ENCODE peak calls at places on chromosomes 16 and 17, in four cellular contexts. A is AG09309, B is colonic mucosa, R is ovary. Y is an unnamed sample.
A peak's percentile ranks its signal among the peaks of the same experiment; 100 is the strongest.

GRCh38 chr16:1923299-1924034 is 5.3 kb upstream of the HS3ST6 start:
- DNase-seq in R (no peak), B (peak; percentile 74), A (no peak), Y (peak; percentile 76)

GRCh38 chr16:2820836-2821482 is 3.9 kb downstream of the PRSS21 start:
- DNase-seq in B (no peak), R (no peak), A (no peak), Y (no peak)

GRCh38 chr17:47310186-47310733 is 13.5 kb upstream of the EFCAB13 start:
- DNase-seq in B (no peak), A (no peak), R (no peak), Y (no peak)

GRCh38 chr16:6020162-6020980 is 922.8 kb upstream of the EEF2KMT start:
- DNase-seq in B (no peak), R (no peak), A (no peak), Y (peak; percentile 33)

GRCh38 chr16:58098207-58099096 is 30.7 kb downstream of the CFAP20 start:
- DNase-seq in B (no peak), A (no peak), R (no peak), Y (no peak)

GRCh38 chr16:84844049-84844350 is 24.2 kb downstream of the CRISPLD2 start:
- DNase-seq in B (no peak), A (no peak), R (no peak), Y (no peak)

GRCh38 chr16:81713796-81714195 is 65.3 kb upstream of the PLCG2 start:
- DNase-seq in R (no peak), B (no peak), A (no peak), Y (no peak)

GRCh38 chr16:85778873-85779272 is 20.5 kb downstream of the EMC8 start:
- DNase-seq in R (no peak), B (no peak), A (no peak), Y (no peak)

GRCh38 chr16:67546091-67546501 is 16.2 kb upstream of the CTCF start:
- DNase-seq in B (no peak), R (no peak), A (no peak), Y (no peak)

GRCh38 chr16:56828641-56829040 is 36.4 kb upstream of the SLC12A3 start:
- DNase-seq in A (no peak), R (no peak), B (no peak), Y (no peak)

GRCh38 chr16:75494696-75495601 is at the start of gene CHST6:
- DNase-seq in R (no peak), B (peak; percentile 43), A (no peak), Y (peak; percentile 70)

DNA sequence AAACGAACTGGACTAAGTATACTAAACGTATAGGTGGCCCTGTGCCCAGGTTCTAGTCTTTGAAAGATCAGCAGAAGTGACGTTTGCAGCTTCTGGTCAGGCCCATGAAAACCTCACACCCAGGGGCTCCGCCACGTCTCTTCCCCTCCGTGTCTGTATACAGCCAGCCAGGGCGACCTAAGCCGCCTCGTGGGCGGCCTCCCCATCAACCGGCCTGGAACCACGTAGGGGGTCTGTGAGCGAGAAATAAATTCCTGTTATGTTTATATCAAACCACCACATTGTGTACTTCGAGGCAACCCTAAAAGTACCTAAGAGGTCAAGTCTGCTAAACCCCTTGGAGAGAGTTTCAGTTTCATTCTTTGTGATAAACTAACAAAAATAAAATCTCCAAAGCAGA is 6.8 kb downstream of the TK1 start:
- DNase-seq in R (no peak), B (no peak), A (no peak), Y (no peak)
- TF ChIP-seq CTCF in R (no peak), B (no peak), A (no peak), Y (no peak)

GRCh38 chr17:50549969-50550368 is 3.0 kb downstream of the SPATA20 start:
- DNase-seq in R (no peak), B (no peak), A (no peak), Y (no peak)

GRCh38 chr17:50550661-50551432 is 3.9 kb downstream of the SPATA20 start:
- DNase-seq in R (peak; percentile 90), A (peak; percentile 56), B (peak; percentile 74), Y (peak; percentile 83)

GRCh38 chr17:50548831-50549230 is 1.9 kb downstream of the SPATA20 start:
- DNase-seq in A (no peak), R (no peak), B (no peak), Y (no peak)

GRCh38 chr17:50547736-50548083 is 736 bp downstream of the SPATA20 start:
- DNase-seq in A (no peak), R (no peak), B (peak; percentile 77), Y (no peak)

GRCh38 chr17:50549256-50549941 is 2.4 kb downstream of the SPATA20 start:
- DNase-seq in R (no peak), A (no peak), B (no peak), Y (no peak)
- TF ChIP-seq CTCF in R (no peak), A (no peak), B (no peak), Y (no peak)

DNA sequence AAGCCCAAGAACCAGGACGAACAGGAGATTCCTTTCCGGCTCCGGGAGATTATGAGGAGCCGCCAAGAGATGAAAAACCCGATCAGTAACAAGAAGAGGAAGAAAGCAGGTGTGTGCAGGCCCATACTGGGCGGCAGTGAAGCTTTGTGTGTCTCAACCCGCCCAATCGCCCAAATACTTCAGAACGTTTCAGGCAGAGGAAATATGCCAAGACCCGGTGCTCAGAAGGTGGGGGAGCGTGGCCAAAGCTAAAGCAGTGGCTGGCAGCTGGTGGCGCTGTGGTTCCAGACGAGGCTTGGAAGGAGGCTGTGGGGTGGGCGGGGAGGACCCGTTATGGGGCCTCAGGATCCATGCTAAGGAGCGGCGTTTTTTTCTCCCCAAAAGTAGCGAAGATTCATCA is 1.2 kb downstream of the CCDC137 start:
- DNase-seq in R (no peak), B (no peak), A (no peak), Y (no peak)
- TF ChIP-seq CTCF in R (no peak), B (no peak), A (no peak), Y (no peak)

GRCh38 chr17:78610951-78611511 is 33.8 kb upstream of the DNAH17 start:
- DNase-seq in A (no peak), R (no peak), B (no peak), Y (no peak)
- TF ChIP-seq CTCF in A (no peak), R (no peak), B (no peak), Y (no peak)

GRCh38 chr17:42609182-42609813 is at the start of the genes RETREG3 and TUBG1:
- DNase-seq in B (peak; percentile 99), A (peak; percentile 97), R (peak; percentile 98), Y (peak; percentile 99)
- TF ChIP-seq CTCF in B (no peak), A (peak; percentile 56), R (peak; percentile 48), Y (no peak)

GRCh38 chr17:49516190-49516589 is 21.1 kb downstream of the NGFR start:
- DNase-seq in R (peak; percentile 50), B (no peak), A (no peak), Y (no peak)

GRCh38 chr17:49515196-49515770 is 20.2 kb downstream of the NGFR start:
- DNase-seq in A (peak; percentile 88), R (peak; percentile 93), B (peak; percentile 55), Y (peak; percentile 68)

GRCh38 chr17:49513044-49513395 is 17.9 kb downstream of the NGFR start:
- DNase-seq in B (no peak), A (no peak), R (no peak), Y (no peak)

GRCh38 chr17:49513616-49514373 is 18.7 kb downstream of the NGFR start:
- DNase-seq in A (no peak), R (no peak), B (no peak), Y (no peak)

DNA sequence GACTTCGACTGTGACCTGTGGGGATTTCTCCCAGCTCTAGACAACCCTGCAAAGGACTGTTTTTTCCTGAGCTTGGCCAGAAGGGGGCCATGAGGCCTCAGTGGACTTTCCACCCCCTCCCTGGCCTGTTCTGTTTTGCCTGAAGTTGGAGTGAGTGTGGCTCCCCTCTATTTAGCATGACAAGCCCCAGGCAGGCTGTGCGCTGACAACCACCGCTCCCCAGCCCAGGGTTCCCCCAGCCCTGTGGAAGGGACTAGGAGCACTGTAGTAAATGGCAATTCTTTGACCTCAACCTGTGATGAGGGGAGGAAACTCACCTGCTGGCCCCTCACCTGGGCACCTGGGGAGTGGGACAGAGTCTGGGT is 19.3 kb downstream of the NGFR start:
- DNase-seq in B (no peak), R (no peak), A (no peak), Y (no peak)
- TF ChIP-seq CTCF in B (no peak), R (peak; percentile 19), A (peak; percentile 41), Y (no peak)

Y was measured in nephron progenitor cell.